ENCODE peak calls at places on chromosomes 13 and 19, in ten cellular contexts. I is thyroid gland, Z is bronchial epithelial cell, L is psoas muscle, X is adrenal gland, B is hepatocyte, O is vagina, D is MM.1S, R is GM23248, Y is neural progenitor cell. E is an unnamed sample.

GRCh38 chr13:23609414-23610186 is 39.4 kb downstream of the TNFRSF19 start:
- DNase-seq in I (peak; percentile 67), Z (peak; percentile 45), L (no peak), X (no peak), B (no peak), O (no peak), D (peak; percentile 33), R (peak; percentile 68), Y (no peak), E (peak; percentile 59)

GRCh38 chr19:7680606-7681335 is at the start of gene TRAPPC5:
- DNase-seq in I (peak; percentile 82), Z (peak; percentile 42), L (peak; percentile 89), X (peak; percentile 88), B (peak; percentile 95), O (no peak), D (peak; percentile 90), R (peak; percentile 93), Y (peak; percentile 96), E (peak; percentile 90)

GRCh38 chr13:27419333-27419732 is 5.1 kb upstream of the GTF3A start:
- DNase-seq in I (no peak), Z (peak; percentile 47), L (no peak), X (no peak), B (no peak), O (no peak), D (no peak), R (peak; percentile 20), Y (no peak), E (no peak)

GRCh38 chr19:39796000-39796498 is 17.4 kb downstream of the LEUTX start:
- DNase-seq in I (no peak), Z (no peak), L (no peak), X (no peak), B (no peak), O (no peak), D (no peak), R (no peak), Y (no peak), E (no peak)

GRCh38 chr19:54630784-54631183 is 500 bp downstream of the LILRB1 start:
- DNase-seq in I (no peak), Z (no peak), L (no peak), X (no peak), B (no peak), O (no peak), D (no peak), R (no peak), Y (no peak), E (no peak)

GRCh38 chr19:17289489-17289888 is 7.8 kb downstream of the ANKLE1 start:
- DNase-seq in I (peak; percentile 58), Z (peak; percentile 57), L (peak; percentile 75), X (peak; percentile 87), B (peak; percentile 76), O (no peak), D (peak; percentile 48), R (peak; percentile 85), Y (peak; percentile 92), E (peak; percentile 87)

GRCh38 chr19:46697142-46697960 is 19.6 kb downstream of the PRKD2 start:
- DNase-seq in I (peak; percentile 88), Z (peak; percentile 64), L (peak; percentile 90), X (peak; percentile 93), B (peak; percentile 88), O (no peak), D (no peak), R (peak; percentile 90), Y (peak; percentile 97), E (no peak)

GRCh38 chr13:43044720-43045301 is 21.4 kb downstream of the DNAJC15 start:
- DNase-seq in I (no peak), Z (no peak), L (no peak), X (no peak), B (no peak), O (no peak), D (peak; percentile 15), R (no peak), Y (no peak), E (no peak)

GRCh38 chr13:21232196-21232595 is 55.7 kb downstream of the MRPL57 start:
- DNase-seq in I (no peak), Z (no peak), L (peak; percentile 27), X (no peak), B (peak; percentile 19), O (no peak), D (no peak), R (peak; percentile 67), Y (no peak), E (peak; percentile 49)

DNA sequence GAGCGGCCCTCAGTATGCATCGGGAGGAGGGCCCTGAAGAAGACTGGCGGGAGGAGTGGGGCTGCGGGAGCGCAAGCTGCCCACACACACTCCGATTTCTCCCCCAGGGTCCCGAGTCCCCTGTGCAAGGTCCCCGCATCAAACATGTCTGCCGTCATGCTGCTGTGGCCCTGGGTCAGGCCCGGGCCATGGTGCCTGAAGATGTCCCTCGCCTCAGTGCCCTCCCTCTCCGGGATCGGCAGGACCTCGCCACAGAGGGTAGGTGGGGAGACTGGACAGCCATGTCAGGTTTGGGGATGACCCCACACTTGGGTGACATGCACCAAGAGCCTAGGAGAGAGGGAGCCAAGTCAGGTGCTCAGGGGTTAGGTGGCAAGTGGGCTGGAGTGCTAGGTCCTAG is 4.7 kb downstream of the KMT2B start:
- DNase-seq in I (no peak), Z (no peak), L (no peak), X (no peak), B (no peak), O (no peak), D (no peak), R (no peak), Y (no peak), E (no peak)
- H3K36me3 ChIP-seq in I (peaks cover 63% of the 10 kb centered on the region), Z (peaks cover 50% of the 10 kb centered on the region), L (peaks cover 13% of the 10 kb centered on the region), X (no peaks in the 10 kb centered on the region), B (no peaks in the 10 kb centered on the region), O (peaks cover 3% of the 10 kb centered on the region), D (peaks cover 7% of the 10 kb centered on the region), R (peaks cover 25% of the 10 kb centered on the region), Y (no peaks in the 10 kb centered on the region), E (peaks cover 84% of the 10 kb centered on the region)

GRCh38 chr19:52188822-52189744 is 769 bp upstream of the PPP2R1A start:
- DNase-seq in I (peak; percentile 92), Z (peak; percentile 38), L (peak; percentile 79), X (peak; percentile 92), B (peak; percentile 73), O (peak; percentile 100), D (no peak), R (peak; percentile 75), Y (no peak), E (no peak)

GRCh38 chr19:52191374-52191773 is 1.5 kb downstream of the PPP2R1A start:
- DNase-seq in I (no peak), Z (no peak), L (no peak), X (no peak), B (no peak), O (no peak), D (no peak), R (no peak), Y (no peak), E (no peak)

GRCh38 chr19:52190679-52191293 is 934 bp downstream of the PPP2R1A start:
- DNase-seq in I (peak; percentile 55), Z (peak; percentile 12), L (peak; percentile 39), X (peak; percentile 81), B (no peak), O (peak; percentile 86), D (peak; percentile 11), R (peak; percentile 61), Y (peak; percentile 38), E (peak; percentile 58)

GRCh38 chr19:52189745-52190678 is at the start of gene PPP2R1A:
- DNase-seq in I (peak; percentile 100), Z (peak; percentile 100), L (peak; percentile 100), X (peak; percentile 100), B (peak; percentile 100), O (no peak), D (peak; percentile 100), R (peak; percentile 100), Y (peak; percentile 100), E (peak; percentile 100)

DNA sequence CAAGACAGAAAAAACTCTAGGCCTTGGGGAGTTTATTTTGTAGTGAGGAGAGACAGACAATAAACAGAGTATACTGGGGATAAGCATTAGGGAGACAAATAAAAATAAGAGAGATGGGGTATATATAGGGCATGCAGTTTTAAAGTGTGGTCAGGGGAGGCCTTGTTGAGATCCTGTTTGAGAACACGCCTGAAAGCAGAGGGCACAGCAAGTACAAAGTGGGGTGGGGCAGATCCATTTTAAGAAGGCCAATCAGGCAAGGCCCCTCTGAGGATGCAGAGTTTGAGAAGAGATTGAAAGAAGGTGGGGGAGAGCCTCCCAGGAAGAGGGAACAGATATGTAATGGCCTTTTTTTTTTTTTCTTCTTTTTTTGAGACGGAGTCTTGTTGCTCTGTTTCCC is 2.1 kb downstream of the PPP2R1A start:
- DNase-seq in I (no peak), Z (no peak), L (no peak), X (no peak), B (no peak), O (no peak), D (no peak), R (no peak), Y (no peak), E (no peak)
- H3K36me3 ChIP-seq in I (no peaks in the 10 kb centered on the region), Z (peaks cover 17% of the 10 kb centered on the region), L (peaks cover 9% of the 10 kb centered on the region), X (no peaks in the 10 kb centered on the region), B (no peaks in the 10 kb centered on the region), O (no peaks in the 10 kb centered on the region), D (peaks cover 16% of the 10 kb centered on the region), R (peaks cover 7% of the 10 kb centered on the region), Y (peaks cover 5% of the 10 kb centered on the region), E (peaks cover 56% of the 10 kb centered on the region)

DNA sequence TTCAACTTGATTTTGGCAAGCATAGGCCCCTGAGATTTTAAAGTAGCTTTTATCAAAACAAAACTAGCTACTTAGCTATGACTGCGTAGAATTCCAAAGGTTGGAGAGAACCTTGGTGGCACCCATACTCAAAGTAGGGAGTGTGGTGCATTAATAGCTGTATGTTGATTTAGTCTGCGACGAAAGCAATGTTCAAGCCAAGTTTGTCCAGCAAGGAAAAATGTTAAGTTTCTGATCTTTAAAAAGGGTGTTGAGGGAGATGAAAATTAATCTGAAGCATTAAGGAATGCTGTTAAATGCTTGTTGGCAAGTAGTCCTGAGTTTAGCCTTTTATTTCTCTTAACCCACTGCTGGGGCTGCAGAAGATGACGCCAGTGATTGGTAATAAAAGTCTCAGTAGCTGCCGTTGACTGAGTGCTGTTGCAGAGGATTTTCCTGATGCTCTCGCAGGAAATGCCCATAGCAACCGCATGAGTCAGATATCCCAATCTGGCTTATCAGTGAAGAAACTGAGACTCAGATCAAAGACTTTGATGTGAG is 75.9 kb upstream of the RNF113B start:
- DNase-seq in I (peak; percentile 61), Z (peak; percentile 67), L (no peak), X (peak; percentile 77), B (peak; percentile 38), O (no peak), D (no peak), R (peak; percentile 83), Y (no peak), E (peak; percentile 53)
- H3K36me3 ChIP-seq in I (no peaks in the 10 kb centered on the region), Z (no peaks in the 10 kb centered on the region), L (no peaks in the 10 kb centered on the region), X (no peaks in the 10 kb centered on the region), B (no peaks in the 10 kb centered on the region), O (no peaks in the 10 kb centered on the region), D (no peaks in the 10 kb centered on the region), R (no peaks in the 10 kb centered on the region), Y (no peaks in the 10 kb centered on the region), E (no peaks in the 10 kb centered on the region)

DNA sequence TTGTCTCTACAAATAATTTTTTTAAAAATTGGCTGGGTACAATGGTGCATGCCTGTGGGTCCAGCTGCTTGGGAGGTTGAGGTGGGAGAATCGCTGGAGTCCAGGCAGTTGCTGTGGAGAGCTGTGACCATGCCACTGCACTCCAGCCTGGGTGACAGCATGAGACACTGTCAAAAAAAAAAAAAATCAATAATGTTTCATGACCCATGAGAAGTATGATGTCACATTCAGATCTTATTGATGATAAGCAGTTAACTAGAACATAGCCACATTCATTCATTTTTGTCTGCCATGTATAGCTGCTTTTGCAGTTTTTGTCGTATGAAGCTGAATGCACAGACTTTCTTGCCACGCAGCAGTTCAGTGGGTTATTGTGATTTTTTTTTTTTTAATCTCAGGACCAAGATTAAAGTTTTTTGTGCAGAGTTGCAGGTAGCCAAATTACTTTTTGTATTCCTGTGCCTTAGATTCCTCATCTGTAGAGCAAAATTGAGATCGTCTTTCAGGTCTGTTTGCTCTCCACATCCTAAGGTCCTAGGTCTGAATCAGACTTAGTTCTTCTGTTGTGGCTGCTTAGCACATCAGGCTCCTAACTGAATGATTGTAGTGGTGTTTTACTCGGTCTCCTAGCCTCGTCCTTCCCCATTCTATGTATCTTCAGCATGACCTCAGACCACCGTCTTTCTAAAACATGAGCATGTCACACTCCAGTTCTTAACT is 145.2 kb downstream of the GGACT start:
- DNase-seq in I (no peak), Z (no peak), L (no peak), X (no peak), B (no peak), O (no peak), D (no peak), R (no peak), Y (no peak), E (no peak)
- H3K36me3 ChIP-seq in I (no peaks in the 10 kb centered on the region), Z (no peaks in the 10 kb centered on the region), L (no peaks in the 10 kb centered on the region), X (no peaks in the 10 kb centered on the region), B (no peaks in the 10 kb centered on the region), O (no peaks in the 10 kb centered on the region), D (no peaks in the 10 kb centered on the region), R (no peaks in the 10 kb centered on the region), Y (no peaks in the 10 kb centered on the region), E (no peaks in the 10 kb centered on the region)